ENCODE peak calls at places on chromosomes 4 and X, in six cellular contexts. One of them, this sample, is unnamed. For H3K9me3, the result is how much of the 10 kb centered on the place peaks cover.

GRCh38 chr4:105022811-105023667 is 123.6 kb upstream of the TET2 start:
- DNase-seq in A549: no peak
- DNase-seq in adrenal gland: no peak
- DNase-seq in OCI-LY7: no peak
- DNase-seq in lower lobe of right lung: peak
- DNase-seq in A673: peak
- DNase-seq in this sample: peak

GRCh38 chr4:155541716-155542115 is 124.9 kb upstream of the GUCY1A1 start:
- DNase-seq in A549: no peak
- DNase-seq in adrenal gland: no peak
- DNase-seq in OCI-LY7: no peak
- DNase-seq in lower lobe of right lung: no peak
- DNase-seq in A673: peak
- DNase-seq in this sample: no peak

GRCh38 chr4:152278505-152279301 is 257.2 kb downstream of the FBXW7 start:
- DNase-seq in A549: no peak
- DNase-seq in adrenal gland: no peak
- DNase-seq in OCI-LY7: no peak
- DNase-seq in lower lobe of right lung: peak
- DNase-seq in A673: peak
- DNase-seq in this sample: no peak

GRCh38 chr4:185820119-185821028 is 8.4 kb upstream of the SORBS2 start:
- DNase-seq in A549: no peak
- DNase-seq in adrenal gland: no peak
- DNase-seq in OCI-LY7: no peak
- DNase-seq in lower lobe of right lung: no peak
- DNase-seq in A673: no peak
- DNase-seq in this sample: no peak

GRCh38 chrX:154355094-154355775 is 19.2 kb downstream of the FLNA start:
- DNase-seq in A549: no peak
- DNase-seq in adrenal gland: no peak
- DNase-seq in OCI-LY7: no peak
- DNase-seq in lower lobe of right lung: peak
- DNase-seq in A673: no peak
- DNase-seq in this sample: no peak

GRCh38 chrX:39327255-39327654 is 526.0 kb downstream of the MID1IP1 start:
- DNase-seq in A549: no peak
- DNase-seq in adrenal gland: no peak
- DNase-seq in OCI-LY7: no peak
- DNase-seq in lower lobe of right lung: no peak
- DNase-seq in A673: peak
- DNase-seq in this sample: no peak

GRCh38 chr4:3484057-3484973 is 21.2 kb downstream of the DOK7 start:
- DNase-seq in A549: peak
- DNase-seq in adrenal gland: no peak
- DNase-seq in OCI-LY7: no peak
- DNase-seq in lower lobe of right lung: no peak
- DNase-seq in A673: no peak
- DNase-seq in this sample: no peak

GRCh38 chr4:38086515-38087226 is 126.5 kb downstream of the PTTG2 start:
- DNase-seq in A549: no peak
- DNase-seq in adrenal gland: no peak
- DNase-seq in OCI-LY7: no peak
- DNase-seq in lower lobe of right lung: no peak
- DNase-seq in A673: no peak
- DNase-seq in this sample: no peak

GRCh38 chr4:905485-906214 is 26.5 kb downstream of the GAK start:
- DNase-seq in A549: no peak
- DNase-seq in adrenal gland: no peak
- DNase-seq in OCI-LY7: no peak
- DNase-seq in lower lobe of right lung: no peak
- DNase-seq in A673: no peak
- DNase-seq in this sample: no peak

GRCh38 chr4:7433376-7434140 is 1.2 kb downstream of the PSAPL1 start:
- DNase-seq in A549: no peak
- DNase-seq in adrenal gland: no peak
- DNase-seq in OCI-LY7: no peak
- DNase-seq in lower lobe of right lung: peak
- DNase-seq in A673: no peak
- DNase-seq in this sample: no peak

GRCh38 chrX:97482901-97483300 is 599.2 kb downstream of the RPA4 start:
- DNase-seq in A549: no peak
- DNase-seq in adrenal gland: no peak
- DNase-seq in OCI-LY7: no peak
- DNase-seq in lower lobe of right lung: no peak
- DNase-seq in A673: no peak
- DNase-seq in this sample: no peak

GRCh38 chr4:139523076-139523475 is 32.9 kb downstream of the SETD7 start:
- DNase-seq in A549: no peak
- DNase-seq in adrenal gland: no peak
- DNase-seq in OCI-LY7: no peak
- DNase-seq in lower lobe of right lung: no peak
- DNase-seq in A673: no peak
- DNase-seq in this sample: no peak

GRCh38 chr4:152342293-152342692 is 193.6 kb downstream of the FBXW7 start:
- DNase-seq in A549: no peak
- DNase-seq in adrenal gland: no peak
- DNase-seq in OCI-LY7: no peak
- DNase-seq in lower lobe of right lung: no peak
- DNase-seq in A673: no peak
- DNase-seq in this sample: no peak

DNA sequence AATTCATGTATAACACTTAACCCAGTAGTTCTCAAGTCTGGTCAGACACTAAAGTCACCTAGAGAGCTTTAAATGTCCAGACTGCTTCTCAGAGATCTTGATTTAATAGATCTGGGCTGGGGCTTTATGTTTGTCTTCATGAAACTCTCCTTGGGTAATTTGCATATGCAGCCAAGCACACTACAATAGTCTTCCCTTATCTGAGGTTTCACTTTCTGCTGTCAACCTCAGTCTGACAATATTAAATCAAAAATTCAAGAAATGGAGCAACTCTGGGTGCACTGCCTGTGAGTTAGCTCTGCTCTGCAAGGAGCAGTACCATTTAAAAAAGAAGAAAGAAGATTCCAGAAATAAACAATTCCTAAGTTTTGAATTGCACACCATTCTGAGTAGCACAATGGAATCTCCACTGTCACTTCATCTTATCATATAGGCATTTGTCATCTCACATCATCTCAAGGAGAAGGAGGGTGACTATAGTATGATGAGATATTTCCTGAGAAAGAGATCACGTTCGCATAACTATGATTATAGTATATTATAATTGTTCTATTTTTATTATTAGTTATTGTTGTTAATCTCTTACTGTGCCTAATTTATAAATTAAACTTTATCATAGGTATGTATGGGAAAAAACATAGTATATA is 9.4 kb downstream of the FNIP2 start:
- DNase-seq in A549: no peak
- DNase-seq in adrenal gland: no peak
- DNase-seq in OCI-LY7: peak
- DNase-seq in lower lobe of right lung: no peak
- DNase-seq in A673: no peak
- DNase-seq in this sample: no peak
- H3K27ac ChIP-seq in A549: no peak
- H3K27ac ChIP-seq in adrenal gland: no peak
- H3K27ac ChIP-seq in OCI-LY7: no peak
- H3K27ac ChIP-seq in lower lobe of right lung: no peak
- H3K27ac ChIP-seq in A673: no peak
- H3K27ac ChIP-seq in this sample: peak

DNA sequence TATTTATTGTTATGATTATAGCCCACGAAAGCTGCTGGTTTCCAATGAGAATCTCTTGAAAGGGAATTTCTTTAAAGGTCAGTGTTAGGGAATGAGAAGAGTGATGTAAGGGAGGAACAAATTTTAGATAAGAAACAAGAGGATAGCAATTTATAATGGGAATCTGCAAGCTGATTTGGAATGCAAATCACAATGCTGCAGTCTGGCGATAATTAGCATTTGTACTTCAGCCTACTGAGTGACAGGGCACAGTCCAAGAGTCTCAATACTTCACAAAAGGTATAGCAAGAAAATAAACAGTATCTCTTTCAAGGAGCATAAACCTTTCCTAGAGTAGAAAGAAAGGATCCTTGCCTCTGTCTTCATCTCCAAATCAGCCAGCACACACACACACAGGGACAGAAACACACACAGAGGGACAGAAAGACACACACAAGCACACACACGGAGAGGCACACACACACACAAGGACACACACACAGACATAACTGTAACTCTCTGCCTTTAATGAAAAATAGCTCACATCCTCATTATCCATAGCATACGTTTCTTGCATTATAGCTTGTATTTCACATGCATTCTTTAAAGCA is 1.2 kb upstream of the GPM6A start:
- DNase-seq in A549: no peak
- DNase-seq in adrenal gland: no peak
- DNase-seq in OCI-LY7: no peak
- DNase-seq in lower lobe of right lung: no peak
- DNase-seq in A673: no peak
- DNase-seq in this sample: no peak
- H3K4me3 ChIP-seq in A549: no peak
- H3K4me3 ChIP-seq in adrenal gland: no peak
- H3K4me3 ChIP-seq in OCI-LY7: no peak
- H3K4me3 ChIP-seq in lower lobe of right lung: no peak
- H3K4me3 ChIP-seq in A673: no peak
- H3K4me3 ChIP-seq in this sample: no peak

DNA sequence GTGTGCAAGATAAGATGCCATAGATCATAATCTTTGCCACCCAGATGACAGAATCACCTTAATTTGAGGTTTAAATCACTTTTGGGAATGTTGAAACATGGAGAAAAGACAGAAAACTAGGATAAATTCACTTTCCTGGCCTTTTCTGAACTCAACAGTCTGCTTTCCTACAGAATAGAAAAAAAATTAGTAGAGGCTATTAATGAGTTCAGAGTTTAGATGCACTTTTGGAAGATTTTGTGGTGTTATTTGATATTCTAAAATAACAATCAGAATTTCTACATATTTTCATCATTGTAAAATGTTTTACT is 195.9 kb downstream of the CAMK2D start:
- DNase-seq in A549: no peak
- DNase-seq in adrenal gland: no peak
- DNase-seq in OCI-LY7: no peak
- DNase-seq in lower lobe of right lung: no peak
- DNase-seq in A673: no peak
- DNase-seq in this sample: no peak
- H3K9me3 ChIP-seq in A549: under half
- H3K9me3 ChIP-seq in adrenal gland: under half
- H3K9me3 ChIP-seq in OCI-LY7: under half
- H3K9me3 ChIP-seq in lower lobe of right lung: under half
- H3K9me3 ChIP-seq in A673: under half
- H3K9me3 ChIP-seq in this sample: under half

GRCh38 chr4:122920473-122920872 is 1.9 kb downstream of the NUDT6 start:
- DNase-seq in A549: peak
- DNase-seq in adrenal gland: no peak
- DNase-seq in OCI-LY7: no peak
- DNase-seq in lower lobe of right lung: no peak
- DNase-seq in A673: no peak
- DNase-seq in this sample: no peak

GRCh38 chr4:122921300-122921699 is 1.1 kb downstream of the NUDT6 start:
- DNase-seq in A549: no peak
- DNase-seq in adrenal gland: no peak
- DNase-seq in OCI-LY7: no peak
- DNase-seq in lower lobe of right lung: no peak
- DNase-seq in A673: no peak
- DNase-seq in this sample: no peak

GRCh38 chr4:122914938-122915337 is 7.5 kb downstream of the NUDT6 start:
- DNase-seq in A549: no peak
- DNase-seq in adrenal gland: no peak
- DNase-seq in OCI-LY7: no peak
- DNase-seq in lower lobe of right lung: no peak
- DNase-seq in A673: no peak
- DNase-seq in this sample: no peak

GRCh38 chr4:122914292-122914904 is 8.0 kb downstream of the NUDT6 start:
- DNase-seq in A549: peak
- DNase-seq in adrenal gland: no peak
- DNase-seq in OCI-LY7: peak
- DNase-seq in lower lobe of right lung: no peak
- DNase-seq in A673: peak
- DNase-seq in this sample: peak

GRCh38 chr4:122917731-122918130 is 4.7 kb downstream of the NUDT6 start:
- DNase-seq in A549: peak
- DNase-seq in adrenal gland: no peak
- DNase-seq in OCI-LY7: no peak
- DNase-seq in lower lobe of right lung: no peak
- DNase-seq in A673: no peak
- DNase-seq in this sample: no peak
- H3K27ac ChIP-seq in A549: peak
- H3K27ac ChIP-seq in adrenal gland: no peak
- H3K27ac ChIP-seq in OCI-LY7: no peak
- H3K27ac ChIP-seq in lower lobe of right lung: no peak
- H3K27ac ChIP-seq in A673: no peak
- H3K27ac ChIP-seq in this sample: no peak

GRCh38 chrX:106862972-106863688 is 40.0 kb downstream of the RIPPLY1 start:
- DNase-seq in A549: peak
- DNase-seq in adrenal gland: peak
- DNase-seq in OCI-LY7: peak
- DNase-seq in lower lobe of right lung: no peak
- DNase-seq in A673: peak
- DNase-seq in this sample: peak
- H3K4me3 ChIP-seq in A549: no peak
- H3K4me3 ChIP-seq in adrenal gland: no peak
- H3K4me3 ChIP-seq in OCI-LY7: no peak
- H3K4me3 ChIP-seq in lower lobe of right lung: no peak
- H3K4me3 ChIP-seq in A673: no peak
- H3K4me3 ChIP-seq in this sample: no peak